ENCODE peak calls at places on chromosomes 2 and 18, in nine cellular contexts. One of them, this sample, is unnamed.

GRCh38 chr18:21669736-21670135 is 34.8 kb downstream of the ABHD3 start:
- DNase-seq in tibial nerve: no peak
- DNase-seq in HCT116: peak
- DNase-seq in OCI-LY7: no peak
- DNase-seq in AG09309: no peak
- DNase-seq in fibroblast of pulmonary artery: no peak
- DNase-seq in BJ: no peak
- DNase-seq in sigmoid colon: no peak
- DNase-seq in ovary: no peak
- DNase-seq in this sample: no peak

GRCh38 chr18:23573948-23574431 is 12.3 kb downstream of the NPC1 start:
- DNase-seq in OCI-LY7: no peak
- DNase-seq in AG09309: no peak
- DNase-seq in fibroblast of pulmonary artery: peak
- DNase-seq in tibial nerve: no peak
- DNase-seq in BJ: no peak
- DNase-seq in ovary: no peak
- DNase-seq in sigmoid colon: no peak
- DNase-seq in HCT116: no peak
- DNase-seq in this sample: peak

GRCh38 chr2:393711-394696 is 106.1 kb upstream of the ALKAL2 start:
- DNase-seq in BJ: no peak
- DNase-seq in tibial nerve: no peak
- DNase-seq in OCI-LY7: no peak
- DNase-seq in sigmoid colon: no peak
- DNase-seq in ovary: no peak
- DNase-seq in fibroblast of pulmonary artery: peak
- DNase-seq in AG09309: no peak
- DNase-seq in HCT116: no peak
- DNase-seq in this sample: no peak

GRCh38 chr2:213152065-213152794 is 818 bp upstream of the IKZF2 start:
- DNase-seq in BJ: no peak
- DNase-seq in OCI-LY7: peak
- DNase-seq in fibroblast of pulmonary artery: peak
- DNase-seq in tibial nerve: peak
- DNase-seq in sigmoid colon: peak
- DNase-seq in AG09309: no peak
- DNase-seq in HCT116: peak
- DNase-seq in ovary: peak
- DNase-seq in this sample: peak

GRCh38 chr2:46171441-46171953 is 125.7 kb upstream of the EPAS1 start:
- DNase-seq in fibroblast of pulmonary artery: peak
- DNase-seq in sigmoid colon: no peak
- DNase-seq in ovary: no peak
- DNase-seq in HCT116: peak
- DNase-seq in AG09309: peak
- DNase-seq in BJ: peak
- DNase-seq in OCI-LY7: no peak
- DNase-seq in tibial nerve: no peak
- DNase-seq in this sample: no peak

GRCh38 chr2:151782378-151783132 is 45.7 kb downstream of the ARL5A start:
- DNase-seq in fibroblast of pulmonary artery: no peak
- DNase-seq in BJ: no peak
- DNase-seq in OCI-LY7: no peak
- DNase-seq in tibial nerve: no peak
- DNase-seq in AG09309: no peak
- DNase-seq in ovary: no peak
- DNase-seq in HCT116: no peak
- DNase-seq in sigmoid colon: no peak
- DNase-seq in this sample: no peak

GRCh38 chr2:118047273-118047898 is 33.5 kb upstream of the CCDC93 start:
- DNase-seq in HCT116: no peak
- DNase-seq in ovary: no peak
- DNase-seq in BJ: no peak
- DNase-seq in fibroblast of pulmonary artery: peak
- DNase-seq in tibial nerve: no peak
- DNase-seq in sigmoid colon: no peak
- DNase-seq in OCI-LY7: no peak
- DNase-seq in AG09309: no peak
- DNase-seq in this sample: no peak

GRCh38 chr2:203822240-203822639 is 45.3 kb upstream of the CTLA4 start:
- DNase-seq in sigmoid colon: no peak
- DNase-seq in HCT116: no peak
- DNase-seq in OCI-LY7: no peak
- DNase-seq in BJ: no peak
- DNase-seq in tibial nerve: no peak
- DNase-seq in AG09309: no peak
- DNase-seq in ovary: no peak
- DNase-seq in fibroblast of pulmonary artery: no peak
- DNase-seq in this sample: no peak

GRCh38 chr2:71791051-71791450 is 337.7 kb downstream of the DYSF start:
- DNase-seq in BJ: no peak
- DNase-seq in tibial nerve: no peak
- DNase-seq in HCT116: no peak
- DNase-seq in AG09309: no peak
- DNase-seq in ovary: no peak
- DNase-seq in fibroblast of pulmonary artery: no peak
- DNase-seq in sigmoid colon: peak
- DNase-seq in OCI-LY7: no peak
- DNase-seq in this sample: no peak

DNA sequence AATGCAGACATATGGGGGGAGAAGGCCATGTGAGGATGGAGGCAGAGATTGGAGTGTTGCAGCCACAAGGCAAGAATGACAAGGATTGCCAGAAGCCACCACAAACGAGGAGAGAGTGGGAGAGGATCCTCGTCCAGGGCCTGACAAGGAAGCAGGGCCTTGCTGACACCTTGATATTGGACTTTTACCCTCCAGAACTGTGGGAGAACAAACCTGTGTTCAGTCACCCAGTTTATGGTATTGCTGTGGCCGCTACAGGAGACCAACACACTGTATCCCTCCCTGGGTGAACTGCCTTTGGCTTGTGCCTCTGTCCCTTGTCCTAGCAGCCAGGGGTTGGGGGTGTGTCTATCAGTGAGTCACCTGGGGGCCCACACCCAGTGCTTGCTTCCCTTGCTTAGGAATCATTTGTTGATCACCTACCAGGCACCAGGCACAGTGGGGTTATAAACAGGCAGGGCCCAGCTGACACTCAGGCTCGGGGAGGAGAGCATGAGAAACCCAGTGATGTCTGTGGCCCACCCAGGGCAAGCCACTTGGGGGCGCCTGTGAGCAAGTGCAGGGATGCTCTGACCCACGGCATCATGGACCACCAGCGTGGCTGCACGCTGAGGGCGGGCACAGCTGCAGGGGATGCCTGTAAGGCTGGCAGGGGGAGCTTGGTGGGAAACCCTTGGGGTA is 17.2 kb downstream of the TMEM185B start:
- DNase-seq in fibroblast of pulmonary artery: peak
- DNase-seq in OCI-LY7: peak
- DNase-seq in tibial nerve: no peak
- DNase-seq in ovary: no peak
- DNase-seq in sigmoid colon: no peak
- DNase-seq in AG09309: no peak
- DNase-seq in HCT116: no peak
- DNase-seq in BJ: no peak
- DNase-seq in this sample: peak
- TF ChIP-seq CTCF in fibroblast of pulmonary artery: peak
- TF ChIP-seq CTCF in OCI-LY7: peak
- TF ChIP-seq CTCF in tibial nerve: no peak
- TF ChIP-seq CTCF in ovary: no peak
- TF ChIP-seq CTCF in sigmoid colon: no peak
- TF ChIP-seq CTCF in AG09309: peak
- TF ChIP-seq CTCF in HCT116: peak
- TF ChIP-seq CTCF in BJ: peak
- TF ChIP-seq CTCF in this sample: peak

GRCh38 chr2:168730391-168730790 is 72.0 kb upstream of the NOSTRIN start:
- DNase-seq in AG09309: no peak
- DNase-seq in HCT116: no peak
- DNase-seq in ovary: no peak
- DNase-seq in tibial nerve: no peak
- DNase-seq in OCI-LY7: no peak
- DNase-seq in BJ: no peak
- DNase-seq in sigmoid colon: no peak
- DNase-seq in fibroblast of pulmonary artery: no peak
- DNase-seq in this sample: no peak

GRCh38 chr2:168729455-168729854 is 73.0 kb upstream of the NOSTRIN start:
- DNase-seq in sigmoid colon: no peak
- DNase-seq in AG09309: no peak
- DNase-seq in fibroblast of pulmonary artery: no peak
- DNase-seq in HCT116: no peak
- DNase-seq in OCI-LY7: no peak
- DNase-seq in tibial nerve: no peak
- DNase-seq in BJ: no peak
- DNase-seq in ovary: no peak
- DNase-seq in this sample: no peak

GRCh38 chr2:168731550-168732128 is 70.8 kb upstream of the NOSTRIN start:
- DNase-seq in BJ: no peak
- DNase-seq in AG09309: no peak
- DNase-seq in tibial nerve: no peak
- DNase-seq in fibroblast of pulmonary artery: no peak
- DNase-seq in ovary: no peak
- DNase-seq in OCI-LY7: no peak
- DNase-seq in sigmoid colon: no peak
- DNase-seq in HCT116: no peak
- DNase-seq in this sample: peak

GRCh38 chr2:168732506-168732905 is 69.9 kb upstream of the NOSTRIN start:
- DNase-seq in OCI-LY7: no peak
- DNase-seq in AG09309: no peak
- DNase-seq in HCT116: no peak
- DNase-seq in sigmoid colon: no peak
- DNase-seq in tibial nerve: no peak
- DNase-seq in ovary: no peak
- DNase-seq in BJ: no peak
- DNase-seq in fibroblast of pulmonary artery: no peak
- DNase-seq in this sample: no peak

DNA sequence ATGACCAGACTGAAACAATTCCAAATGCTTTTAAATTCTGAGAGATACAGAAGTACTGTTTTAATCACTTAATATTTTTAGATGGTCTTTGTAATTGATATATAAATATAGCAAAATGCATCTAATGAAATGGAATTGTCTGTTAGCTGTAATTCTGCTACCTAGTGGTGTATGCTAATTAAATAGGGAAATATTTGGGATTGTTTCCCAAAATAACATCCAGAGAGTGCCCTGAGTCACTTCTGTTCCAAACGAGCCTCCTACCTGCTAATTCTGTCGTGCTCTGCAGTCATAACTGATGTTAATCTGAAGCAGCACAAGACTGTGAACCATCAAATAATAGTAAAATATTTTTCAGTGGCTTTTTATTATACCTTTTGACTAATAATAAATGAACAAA is 71.4 kb upstream of the NOSTRIN start:
- DNase-seq in ovary: no peak
- DNase-seq in sigmoid colon: no peak
- DNase-seq in HCT116: no peak
- DNase-seq in BJ: no peak
- DNase-seq in tibial nerve: no peak
- DNase-seq in OCI-LY7: no peak
- DNase-seq in AG09309: no peak
- DNase-seq in fibroblast of pulmonary artery: no peak
- DNase-seq in this sample: no peak
- H3K4me3 ChIP-seq in ovary: no peak
- H3K4me3 ChIP-seq in sigmoid colon: no peak
- H3K4me3 ChIP-seq in HCT116: no peak
- H3K4me3 ChIP-seq in BJ: no peak
- H3K4me3 ChIP-seq in tibial nerve: no peak
- H3K4me3 ChIP-seq in OCI-LY7: no peak
- H3K4me3 ChIP-seq in AG09309: no peak
- H3K4me3 ChIP-seq in fibroblast of pulmonary artery: no peak
- H3K4me3 ChIP-seq in this sample: no peak

DNA sequence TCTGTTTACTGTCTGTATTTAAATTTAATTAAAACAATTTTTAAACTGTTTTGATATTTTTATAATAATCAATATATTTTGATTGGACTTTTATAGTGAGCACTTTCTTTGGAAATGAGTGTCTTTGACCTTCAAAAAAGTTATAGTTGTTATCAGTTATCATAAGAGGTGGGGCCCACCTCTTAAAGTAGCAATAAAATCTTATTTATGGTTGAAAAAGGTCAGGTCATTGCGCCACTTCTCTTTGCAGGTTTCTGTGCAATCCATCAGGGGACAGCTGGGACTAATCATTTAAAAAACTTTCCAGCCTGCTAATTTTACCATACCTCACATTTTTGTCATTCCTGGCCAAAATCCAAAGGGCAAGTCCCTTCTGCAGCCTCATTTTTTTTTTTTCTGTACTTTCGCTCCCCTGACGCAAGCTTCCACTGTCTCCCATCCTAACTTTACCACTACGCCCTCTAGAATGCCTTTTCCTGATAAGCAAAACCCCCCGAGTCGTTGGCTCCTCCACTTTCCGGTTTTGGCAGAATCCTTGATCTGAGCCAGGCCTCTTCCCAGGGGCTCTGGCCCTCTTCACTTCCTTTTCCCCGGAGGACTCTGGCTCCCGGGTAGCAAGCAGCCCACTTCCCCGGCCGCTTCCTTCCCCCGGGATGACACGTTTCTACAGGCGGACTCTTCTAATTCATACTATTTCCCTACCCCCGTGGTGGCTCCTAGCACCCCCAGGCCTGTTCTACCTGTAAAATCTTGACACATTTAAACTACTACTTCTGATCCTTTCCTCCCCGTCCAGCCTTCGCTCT is 1.1 kb upstream of the SEH1L start:
- DNase-seq in tibial nerve: no peak
- DNase-seq in AG09309: peak
- DNase-seq in sigmoid colon: peak
- DNase-seq in BJ: peak
- DNase-seq in OCI-LY7: peak
- DNase-seq in HCT116: peak
- DNase-seq in ovary: peak
- DNase-seq in fibroblast of pulmonary artery: peak
- DNase-seq in this sample: peak
- TF ChIP-seq CTCF in tibial nerve: no peak
- TF ChIP-seq CTCF in AG09309: peak
- TF ChIP-seq CTCF in sigmoid colon: no peak
- TF ChIP-seq CTCF in BJ: peak
- TF ChIP-seq CTCF in OCI-LY7: peak
- TF ChIP-seq CTCF in HCT116: no peak
- TF ChIP-seq CTCF in ovary: no peak
- TF ChIP-seq CTCF in fibroblast of pulmonary artery: peak
- TF ChIP-seq CTCF in this sample: no peak

GRCh38 chr18:63138469-63139340 is 180.9 kb downstream of the BCL2 start:
- DNase-seq in sigmoid colon: no peak
- DNase-seq in tibial nerve: no peak
- DNase-seq in ovary: no peak
- DNase-seq in AG09309: no peak
- DNase-seq in fibroblast of pulmonary artery: no peak
- DNase-seq in OCI-LY7: peak
- DNase-seq in HCT116: no peak
- DNase-seq in BJ: no peak
- DNase-seq in this sample: peak
- H3K4me3 ChIP-seq in sigmoid colon: no peak
- H3K4me3 ChIP-seq in tibial nerve: peak
- H3K4me3 ChIP-seq in ovary: no peak
- H3K4me3 ChIP-seq in AG09309: no peak
- H3K4me3 ChIP-seq in fibroblast of pulmonary artery: no peak
- H3K4me3 ChIP-seq in OCI-LY7: peak
- H3K4me3 ChIP-seq in HCT116: no peak
- H3K4me3 ChIP-seq in BJ: no peak
- H3K4me3 ChIP-seq in this sample: peak

GRCh38 chr2:237743561-237744269 is 54.9 kb upstream of the RBM44 start:
- DNase-seq in ovary: no peak
- DNase-seq in BJ: no peak
- DNase-seq in HCT116: no peak
- DNase-seq in sigmoid colon: no peak
- DNase-seq in fibroblast of pulmonary artery: peak
- DNase-seq in tibial nerve: no peak
- DNase-seq in AG09309: no peak
- DNase-seq in OCI-LY7: no peak
- DNase-seq in this sample: no peak
- TF ChIP-seq CTCF in ovary: no peak
- TF ChIP-seq CTCF in BJ: peak
- TF ChIP-seq CTCF in HCT116: no peak
- TF ChIP-seq CTCF in sigmoid colon: peak
- TF ChIP-seq CTCF in fibroblast of pulmonary artery: peak
- TF ChIP-seq CTCF in tibial nerve: peak
- TF ChIP-seq CTCF in AG09309: peak
- TF ChIP-seq CTCF in OCI-LY7: peak
- TF ChIP-seq CTCF in this sample: no peak